ENCODE peak calls at places on chromosomes 12 and 14, in eight cellular contexts. H, E, I, J, X, A, C and R are unnamed samples.

GRCh38 chr14:68790656-68791077 is 2.2 kb downstream of the ZFP36L1 start:
- DNase-seq in J (peak; percentile 51), E (peak; percentile 49), X (no peak), H (no peak), A (peak; percentile 53), I (no peak), C (peak; percentile 18), R (no peak)

GRCh38 chr12:128531153-128531552 is 264.2 kb downstream of the TMEM132C start:
- DNase-seq in C (no peak), I (no peak), X (no peak), E (no peak), H (no peak), A (no peak), J (no peak), R (no peak)

GRCh38 chr12:40745386-40745785 is 53.1 kb downstream of the CNTN1 start:
- DNase-seq in J (no peak), A (no peak), C (no peak), H (no peak), X (no peak), E (peak; percentile 10), I (peak; percentile 4), R (no peak)

GRCh38 chr14:58677525-58677924 is 39.8 kb downstream of the DACT1 start:
- DNase-seq in E (no peak), X (no peak), C (no peak), I (no peak), A (no peak), H (no peak), J (no peak), R (no peak)

GRCh38 chr12:109461049-109461845 is 15.9 kb downstream of the KCTD10 start:
- DNase-seq in I (no peak), C (peak; percentile 42), H (peak; percentile 52), E (peak; percentile 53), X (no peak), J (peak; percentile 84), A (no peak), R (peak; percentile 68)

GRCh38 chr14:104822821-104823615 is 22.1 kb downstream of the ZBTB42 start:
- DNase-seq in J (peak; percentile 45), X (peak; percentile 52), H (no peak), I (no peak), E (no peak), A (no peak), C (peak; percentile 14), R (no peak)

GRCh38 chr12:14693116-14693515 is 3.3 kb downstream of the GUCY2C start:
- DNase-seq in J (no peak), C (no peak), E (no peak), I (no peak), A (no peak), H (no peak), X (no peak), R (no peak)

GRCh38 chr14:64956697-64957412 is 14.3 kb upstream of the GPX2 start:
- DNase-seq in A (no peak), H (no peak), I (no peak), E (no peak), J (no peak), C (no peak), X (peak; percentile 12), R (no peak)

GRCh38 chr12:9925746-9926393 is 6.3 kb downstream of the CLEC2A start:
- DNase-seq in X (no peak), C (no peak), H (peak; percentile 65), E (peak; percentile 57), I (peak; percentile 24), A (no peak), J (no peak), R (no peak)

GRCh38 chr12:115012861-115013667 is 329.1 kb upstream of the TBX3 start:
- DNase-seq in X (no peak), I (no peak), C (peak; percentile 18), H (no peak), J (no peak), E (no peak), A (no peak), R (no peak)

GRCh38 chr12:83075471-83075870 is 388.8 kb downstream of the TMTC2 start:
- DNase-seq in J (no peak), E (no peak), X (no peak), A (no peak), H (no peak), C (no peak), I (no peak), R (no peak)

GRCh38 chr14:36383674-36384421 is 63.4 kb upstream of the MBIP start:
- DNase-seq in C (peak; percentile 67), I (no peak), X (no peak), J (no peak), A (no peak), E (no peak), H (no peak), R (no peak)

GRCh38 chr14:92792885-92793284 is 1.2 kb upstream of the GOLGA5 start:
- DNase-seq in E (peak; percentile 12), A (no peak), X (no peak), I (no peak), H (no peak), J (no peak), C (no peak), R (no peak)

GRCh38 chr12:123270380-123271181 is 1.1 kb downstream of the CDK2AP1 start:
- DNase-seq in H (peak; percentile 32), J (peak; percentile 63), X (peak; percentile 72), C (no peak), I (no peak), E (no peak), A (no peak), R (peak; percentile 17)

GRCh38 chr12:30110970-30111586 is 327.3 kb upstream of the TMTC1 start:
- DNase-seq in A (no peak), X (no peak), E (peak; percentile 51), C (no peak), I (no peak), H (peak; percentile 64), J (no peak), R (no peak)

GRCh38 chr12:67630373-67631088 is 18.0 kb upstream of the DYRK2 start:
- DNase-seq in I (no peak), H (peak; percentile 3), J (peak; percentile 57), X (no peak), E (peak; percentile 2), C (peak; percentile 44), A (no peak), R (no peak)

GRCh38 chr12:46371718-46372130 is 849 bp downstream of the SLC38A2 start:
- DNase-seq in C (peak; percentile 64), A (peak; percentile 72), J (peak; percentile 84), H (peak; percentile 73), X (peak; percentile 89), I (no peak), E (peak; percentile 35), R (peak; percentile 76)

GRCh38 chr12:12561305-12562015 is 1.2 kb downstream of the DUSP16 start:
- DNase-seq in C (peak; percentile 68), I (no peak), E (peak; percentile 36), H (peak; percentile 50), J (peak; percentile 86), A (peak; percentile 72), X (peak; percentile 89), R (peak; percentile 77)

GRCh38 chr12:110661337-110661972 is 27.5 kb downstream of the HVCN1 start:
- DNase-seq in A (no peak), H (no peak), J (peak; percentile 56), I (no peak), X (peak; percentile 73), E (no peak), C (peak; percentile 27), R (no peak)

GRCh38 chr12:76337583-76337982 is 10.6 kb downstream of the BBS10 start:
- DNase-seq in C (no peak), A (no peak), J (no peak), E (peak; percentile 49), H (peak; percentile 56), X (no peak), I (no peak), R (no peak)

DNA sequence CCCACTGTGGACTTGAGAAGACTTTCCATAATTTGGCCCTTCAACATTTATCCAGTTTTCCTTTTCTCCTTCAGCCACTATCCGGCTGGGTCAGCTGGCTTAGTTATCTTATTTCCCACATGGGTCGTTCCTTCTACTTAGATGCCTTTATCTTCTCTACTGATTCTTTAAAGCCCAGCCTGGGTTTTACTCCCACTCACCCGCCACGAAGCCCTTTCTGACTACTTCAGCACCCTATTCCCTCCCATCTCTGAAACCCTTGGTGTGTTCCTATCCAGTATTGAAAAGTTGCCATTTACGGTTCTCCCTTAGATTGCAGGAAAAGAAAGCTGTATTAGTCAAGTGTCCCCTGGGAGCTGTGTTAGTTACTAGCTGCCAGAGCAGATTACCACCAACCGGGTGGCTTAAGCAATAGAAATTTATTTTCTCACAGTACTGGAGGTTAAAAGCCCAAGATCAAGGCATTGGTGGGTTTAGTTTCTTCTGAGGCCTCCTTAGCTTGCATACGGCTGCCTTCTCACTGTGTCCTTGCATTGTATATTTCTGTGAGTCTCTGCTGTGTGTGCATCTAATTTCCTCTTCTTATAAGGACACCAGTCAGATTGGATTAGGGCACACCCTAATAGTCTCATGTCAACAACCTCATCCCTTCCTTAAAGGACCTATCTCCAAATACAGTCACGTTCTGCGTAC is 105.5 kb downstream of the GPATCH2L start:
- DNase-seq in E (no peak), J (no peak), H (no peak), C (no peak), A (no peak), X (no peak), I (no peak), R (no peak)
- H3K4me3 ChIP-seq in E (no peak overlapping the region), J (no peak overlapping the region), H (no peak overlapping the region), C (no peak overlapping the region), A (no peak overlapping the region), X (no peak overlapping the region), I (no peak overlapping the region), R (no peak overlapping the region)

DNA sequence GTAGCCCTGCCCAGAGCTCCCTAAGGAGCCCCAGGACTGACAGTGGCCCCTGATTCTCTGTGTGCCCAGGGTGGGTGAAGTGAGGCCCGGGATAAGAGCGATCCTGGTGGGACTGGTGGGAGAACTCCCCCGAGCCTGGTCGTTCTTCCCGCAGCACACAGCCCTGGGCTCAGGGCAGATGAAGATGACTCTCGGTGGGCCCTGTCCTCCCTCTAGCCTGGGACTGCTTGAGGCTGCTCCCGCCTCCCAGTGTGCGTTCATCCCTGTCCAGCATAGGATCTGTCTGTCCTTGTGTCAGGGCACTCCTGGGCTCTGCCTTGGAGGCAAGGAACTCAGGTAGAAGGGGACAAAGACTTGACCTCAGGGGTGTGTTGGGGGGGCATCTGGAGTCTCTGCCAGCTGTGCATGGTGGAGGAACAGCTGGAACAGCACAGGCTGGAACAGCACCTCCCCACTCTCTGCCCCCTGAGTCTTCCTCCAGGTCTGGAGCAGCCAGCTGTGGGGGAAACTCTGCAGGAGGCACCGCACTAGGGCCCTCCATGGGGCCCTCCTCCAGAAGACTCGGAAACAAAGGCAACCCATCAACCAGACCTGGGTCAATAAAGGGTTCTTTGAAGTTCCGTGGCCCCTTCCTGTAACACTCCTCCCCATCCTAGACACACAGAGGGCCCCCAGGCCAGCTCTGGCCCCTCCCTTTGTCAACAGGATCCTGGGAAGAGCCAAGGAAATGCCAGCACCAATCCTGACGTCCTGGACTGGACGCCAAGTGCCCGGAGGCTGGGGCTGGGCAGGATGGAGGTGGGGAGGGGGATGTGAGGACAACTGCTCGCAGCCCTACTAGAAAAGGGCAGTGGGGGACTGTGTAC is 15.9 kb downstream of the FAIM2 start:
- DNase-seq in C (no peak), E (peak; percentile 43), I (no peak), X (peak; percentile 57), J (no peak), H (no peak), A (no peak), R (peak; percentile 64)
- H3K9me3 ChIP-seq in C (no peaks in the 10 kb centered on the region), E (no peaks in the 10 kb centered on the region), I (no peaks in the 10 kb centered on the region), X (no peaks in the 10 kb centered on the region), J (no peaks in the 10 kb centered on the region), H (no peaks in the 10 kb centered on the region), A (no peaks in the 10 kb centered on the region), R (no peaks in the 10 kb centered on the region)

GRCh38 chr12:91179315-91179714 is 3.3 kb downstream of the DCN start:
- DNase-seq in I (no peak), C (no peak), E (peak; percentile 9), H (peak; percentile 66), J (no peak), X (no peak), A (no peak), R (no peak)
- H3K4me3 ChIP-seq in I (no peak overlapping the region), C (peak overlapping the region; percentile 28), E (no peak overlapping the region), H (peak overlapping the region; percentile 75), J (no peak overlapping the region), X (peak overlapping the region; percentile 34), A (peak overlapping the region; percentile 22), R (no peak overlapping the region)

GRCh38 chr14:95817271-95817670 is 59.4 kb upstream of the TUNAR start:
- DNase-seq in E (no peak), I (no peak), C (no peak), J (no peak), A (peak; percentile 9), X (no peak), H (no peak), R (no peak)
- H3K9me3 ChIP-seq in E (no peaks in the 10 kb centered on the region), I (no peaks in the 10 kb centered on the region), C (no peaks in the 10 kb centered on the region), J (no peaks in the 10 kb centered on the region), A (no peaks in the 10 kb centered on the region), X (no peaks in the 10 kb centered on the region), H (no peaks in the 10 kb centered on the region), R (no peaks in the 10 kb centered on the region)